ENCODE peak calls at places on chromosomes 13 and 19, in six cellular contexts. One of them, this sample, is unnamed.
A peak's percentile ranks its signal among the peaks of the same experiment; 100 is the strongest.

GRCh38 chr19:6528544-6529121 is 2.2 kb upstream of the TNFSF9 start:
- DNase-seq in AG09319: no peak
- DNase-seq in cardiac fibroblast: peak; percentile 52
- DNase-seq in B cell: peak; percentile 59
- DNase-seq in pancreas: no peak
- DNase-seq in fibroblast of mammary gland: no peak
- DNase-seq in this sample: no peak

GRCh38 chr19:33381101-33381500 is 7.6 kb downstream of the CEBPG start:
- DNase-seq in AG09319: no peak
- DNase-seq in cardiac fibroblast: no peak
- DNase-seq in B cell: no peak
- DNase-seq in pancreas: no peak
- DNase-seq in fibroblast of mammary gland: no peak
- DNase-seq in this sample: no peak

GRCh38 chr13:68588623-68589022 is 1358.5 kb upstream of the PCDH9 start:
- DNase-seq in AG09319: no peak
- DNase-seq in cardiac fibroblast: no peak
- DNase-seq in B cell: peak; percentile 3
- DNase-seq in pancreas: no peak
- DNase-seq in fibroblast of mammary gland: no peak
- DNase-seq in this sample: no peak

GRCh38 chr19:5926641-5927438 is 12.8 kb downstream of the CAPS start:
- DNase-seq in AG09319: peak; percentile 94
- DNase-seq in cardiac fibroblast: peak; percentile 64
- DNase-seq in B cell: no peak
- DNase-seq in pancreas: no peak
- DNase-seq in fibroblast of mammary gland: peak; percentile 96
- DNase-seq in this sample: no peak

GRCh38 chr19:8090932-8091331 is 38.4 kb downstream of the CCL25 start:
- DNase-seq in AG09319: no peak
- DNase-seq in cardiac fibroblast: no peak
- DNase-seq in B cell: no peak
- DNase-seq in pancreas: no peak
- DNase-seq in fibroblast of mammary gland: no peak
- DNase-seq in this sample: no peak

GRCh38 chr13:21657538-21657937 is 13.3 kb upstream of the FGF9 start:
- DNase-seq in AG09319: no peak
- DNase-seq in cardiac fibroblast: no peak
- DNase-seq in B cell: no peak
- DNase-seq in pancreas: no peak
- DNase-seq in fibroblast of mammary gland: peak; percentile 76
- DNase-seq in this sample: no peak

GRCh38 chr13:32001392-32001768 is 30.2 kb upstream of the FRY start:
- DNase-seq in AG09319: peak; percentile 14
- DNase-seq in cardiac fibroblast: peak; percentile 71
- DNase-seq in B cell: peak; percentile 49
- DNase-seq in pancreas: no peak
- DNase-seq in fibroblast of mammary gland: peak; percentile 58
- DNase-seq in this sample: no peak

GRCh38 chr13:75704942-75705320 is 68.8 kb downstream of the LMO7 start:
- DNase-seq in AG09319: no peak
- DNase-seq in cardiac fibroblast: peak; percentile 21
- DNase-seq in B cell: no peak
- DNase-seq in pancreas: peak; percentile 66
- DNase-seq in fibroblast of mammary gland: peak; percentile 11
- DNase-seq in this sample: no peak

GRCh38 chr13:97977376-97977705 is 23.9 kb downstream of the IPO5 start:
- DNase-seq in AG09319: no peak
- DNase-seq in cardiac fibroblast: no peak
- DNase-seq in B cell: no peak
- DNase-seq in pancreas: no peak
- DNase-seq in fibroblast of mammary gland: peak; percentile 25
- DNase-seq in this sample: no peak

GRCh38 chr19:40006273-40006691 is 9.4 kb downstream of the ZNF546 start:
- DNase-seq in AG09319: peak; percentile 8
- DNase-seq in cardiac fibroblast: peak; percentile 51
- DNase-seq in B cell: no peak
- DNase-seq in pancreas: no peak
- DNase-seq in fibroblast of mammary gland: peak; percentile 94
- DNase-seq in this sample: no peak

GRCh38 chr19:39816287-39817048 is 17.5 kb downstream of the DYRK1B start:
- DNase-seq in AG09319: no peak
- DNase-seq in cardiac fibroblast: no peak
- DNase-seq in B cell: no peak
- DNase-seq in pancreas: no peak
- DNase-seq in fibroblast of mammary gland: no peak
- DNase-seq in this sample: no peak

GRCh38 chr13:90201198-90201597 is 1146.3 kb upstream of the MIR17HG start:
- DNase-seq in AG09319: no peak
- DNase-seq in cardiac fibroblast: peak; percentile 55
- DNase-seq in B cell: no peak
- DNase-seq in pancreas: no peak
- DNase-seq in fibroblast of mammary gland: peak; percentile 73
- DNase-seq in this sample: no peak

GRCh38 chr19:29850482-29850881 is 38.7 kb downstream of the CCNE1 start:
- DNase-seq in AG09319: no peak
- DNase-seq in cardiac fibroblast: no peak
- DNase-seq in B cell: no peak
- DNase-seq in pancreas: no peak
- DNase-seq in fibroblast of mammary gland: no peak
- DNase-seq in this sample: no peak

GRCh38 chr19:23823952-23824389 is 65.3 kb upstream of the ZNF681 start:
- DNase-seq in AG09319: no peak
- DNase-seq in cardiac fibroblast: no peak
- DNase-seq in B cell: no peak
- DNase-seq in pancreas: no peak
- DNase-seq in fibroblast of mammary gland: peak; percentile 4
- DNase-seq in this sample: no peak

GRCh38 chr13:51451134-51451466 is 1.7 kb downstream of the INTS6 start:
- DNase-seq in AG09319: no peak
- DNase-seq in cardiac fibroblast: no peak
- DNase-seq in B cell: no peak
- DNase-seq in pancreas: no peak
- DNase-seq in fibroblast of mammary gland: no peak
- DNase-seq in this sample: no peak

GRCh38 chr13:48160879-48161278 is 66.0 kb upstream of the MED4 start:
- DNase-seq in AG09319: no peak
- DNase-seq in cardiac fibroblast: peak; percentile 33
- DNase-seq in B cell: no peak
- DNase-seq in pancreas: no peak
- DNase-seq in fibroblast of mammary gland: peak; percentile 75
- DNase-seq in this sample: no peak

GRCh38 chr19:12648088-12648487 is 18.5 kb downstream of the MAN2B1 start:
- DNase-seq in AG09319: no peak
- DNase-seq in cardiac fibroblast: no peak
- DNase-seq in B cell: no peak
- DNase-seq in pancreas: peak; percentile 79
- DNase-seq in fibroblast of mammary gland: no peak
- DNase-seq in this sample: no peak

GRCh38 chr13:36533806-36534205 is 101.5 kb downstream of the CCNA1 start:
- DNase-seq in AG09319: no peak
- DNase-seq in cardiac fibroblast: peak; percentile 4
- DNase-seq in B cell: no peak
- DNase-seq in pancreas: no peak
- DNase-seq in fibroblast of mammary gland: no peak
- DNase-seq in this sample: no peak

GRCh38 chr19:23800868-23801267 is 42.2 kb upstream of the ZNF681 start:
- DNase-seq in AG09319: no peak
- DNase-seq in cardiac fibroblast: no peak
- DNase-seq in B cell: no peak
- DNase-seq in pancreas: no peak
- DNase-seq in fibroblast of mammary gland: no peak
- DNase-seq in this sample: no peak

GRCh38 chr13:113786262-113786841 is 27.3 kb downstream of the TMEM255B start:
- DNase-seq in AG09319: no peak
- DNase-seq in cardiac fibroblast: peak; percentile 37
- DNase-seq in B cell: no peak
- DNase-seq in pancreas: no peak
- DNase-seq in fibroblast of mammary gland: peak; percentile 60
- DNase-seq in this sample: no peak

GRCh38 chr19:757811-758668 is 7.1 kb downstream of the MISP start:
- DNase-seq in AG09319: no peak
- DNase-seq in cardiac fibroblast: no peak
- DNase-seq in B cell: no peak
- DNase-seq in pancreas: no peak
- DNase-seq in fibroblast of mammary gland: no peak
- DNase-seq in this sample: no peak

GRCh38 chr13:39501711-39502324 is 101.2 kb downstream of the LHFPL6 start:
- DNase-seq in AG09319: no peak
- DNase-seq in cardiac fibroblast: peak; percentile 14
- DNase-seq in B cell: no peak
- DNase-seq in pancreas: no peak
- DNase-seq in fibroblast of mammary gland: no peak
- DNase-seq in this sample: no peak

GRCh38 chr13:36839281-36839680 is 20.3 kb downstream of the RFXAP start:
- DNase-seq in AG09319: no peak
- DNase-seq in cardiac fibroblast: no peak
- DNase-seq in B cell: no peak
- DNase-seq in pancreas: no peak
- DNase-seq in fibroblast of mammary gland: no peak
- DNase-seq in this sample: no peak

GRCh38 chr13:78060966-78061365 is 142.3 kb upstream of the EDNRB start:
- DNase-seq in AG09319: no peak
- DNase-seq in cardiac fibroblast: no peak
- DNase-seq in B cell: no peak
- DNase-seq in pancreas: no peak
- DNase-seq in fibroblast of mammary gland: no peak
- DNase-seq in this sample: no peak

GRCh38 chr19:34838753-34839431 is 65.9 kb upstream of the ZNF599 start:
- DNase-seq in AG09319: no peak
- DNase-seq in cardiac fibroblast: peak; percentile 17
- DNase-seq in B cell: no peak
- DNase-seq in pancreas: no peak
- DNase-seq in fibroblast of mammary gland: no peak
- DNase-seq in this sample: no peak

GRCh38 chr19:56141416-56141992 is 417 bp downstream of the ZNF444 start:
- DNase-seq in AG09319: no peak
- DNase-seq in cardiac fibroblast: no peak
- DNase-seq in B cell: no peak
- DNase-seq in pancreas: peak; percentile 66
- DNase-seq in fibroblast of mammary gland: no peak
- DNase-seq in this sample: no peak

DNA sequence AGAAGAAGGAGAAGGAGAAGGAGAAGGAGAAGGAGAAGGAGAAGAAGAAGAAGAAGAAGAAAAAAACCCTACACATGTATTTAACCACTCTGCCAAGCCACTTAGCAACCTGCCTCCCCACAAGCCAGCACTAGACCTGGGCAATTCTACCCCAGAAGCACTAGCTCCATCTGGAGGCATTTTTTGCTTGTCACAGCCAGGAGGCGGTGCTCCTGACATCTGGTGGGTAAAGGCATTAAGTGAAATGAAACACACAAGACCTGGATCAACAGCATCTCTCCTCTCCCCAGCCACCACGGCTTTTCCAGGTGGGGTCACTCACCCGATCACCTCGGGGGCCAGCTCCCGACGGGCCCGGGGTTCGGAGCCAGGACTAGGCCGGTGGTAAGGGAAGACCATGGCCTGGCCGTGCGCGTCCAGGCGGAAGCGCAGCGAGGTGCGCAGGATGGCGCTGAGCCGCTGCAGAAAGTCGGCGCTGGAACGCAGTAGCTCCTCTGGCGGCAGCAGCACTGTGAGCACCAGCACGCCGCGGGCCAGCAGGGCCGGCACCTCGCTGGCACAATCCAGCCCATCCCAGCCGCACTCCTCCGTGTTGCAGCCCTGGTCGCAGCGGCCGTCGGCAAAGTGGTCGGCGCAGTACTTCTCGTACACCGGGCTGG is 26.9 kb downstream of the NOTCH3 start:
- DNase-seq in AG09319: no peak
- DNase-seq in cardiac fibroblast: no peak
- DNase-seq in B cell: no peak
- DNase-seq in pancreas: no peak
- DNase-seq in fibroblast of mammary gland: no peak
- DNase-seq in this sample: no peak
- TF ChIP-seq CTCF in AG09319: peak; percentile 8
- TF ChIP-seq CTCF in cardiac fibroblast: peak; percentile 19
- TF ChIP-seq CTCF in B cell: no peak
- TF ChIP-seq CTCF in pancreas: no peak
- TF ChIP-seq CTCF in fibroblast of mammary gland: no peak
- TF ChIP-seq CTCF in this sample: no peak

GRCh38 chr19:2270572-2271515 is 11.1 kb downstream of the PEAK3 start:
- DNase-seq in AG09319: peak; percentile 67
- DNase-seq in cardiac fibroblast: peak; percentile 93
- DNase-seq in B cell: peak; percentile 90
- DNase-seq in pancreas: peak; percentile 91
- DNase-seq in fibroblast of mammary gland: peak; percentile 86
- DNase-seq in this sample: peak; percentile 70
- TF ChIP-seq CTCF in AG09319: no peak
- TF ChIP-seq CTCF in cardiac fibroblast: no peak
- TF ChIP-seq CTCF in B cell: no peak
- TF ChIP-seq CTCF in pancreas: no peak
- TF ChIP-seq CTCF in fibroblast of mammary gland: no peak
- TF ChIP-seq CTCF in this sample: no peak

GRCh38 chr13:80945328-80945727 is 604.4 kb upstream of the SPRY2 start:
- DNase-seq in AG09319: no peak
- DNase-seq in cardiac fibroblast: no peak
- DNase-seq in B cell: no peak
- DNase-seq in pancreas: no peak
- DNase-seq in fibroblast of mammary gland: no peak
- DNase-seq in this sample: no peak

DNA sequence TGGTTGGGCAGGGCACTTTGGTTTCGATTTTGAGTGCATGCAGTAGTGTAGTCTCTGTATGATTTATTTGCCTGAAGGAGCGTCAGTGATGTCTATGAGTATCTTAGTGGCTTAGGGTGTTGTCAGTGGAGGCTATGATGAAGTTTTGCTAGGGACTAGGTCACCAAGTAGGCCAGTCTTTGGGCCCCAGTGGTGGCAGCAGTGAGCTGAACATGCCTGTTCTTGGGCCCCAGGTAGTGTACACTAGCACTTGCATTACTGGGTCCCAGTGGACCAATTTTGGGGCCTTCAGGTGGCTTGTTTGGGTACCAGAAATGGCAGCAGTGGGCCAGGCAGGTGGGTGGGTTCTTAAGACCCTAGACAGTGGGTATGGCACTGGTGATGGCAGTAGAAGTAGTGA is 598.7 kb upstream of the SPRY2 start:
- DNase-seq in AG09319: no peak
- DNase-seq in cardiac fibroblast: no peak
- DNase-seq in B cell: no peak
- DNase-seq in pancreas: no peak
- DNase-seq in fibroblast of mammary gland: no peak
- DNase-seq in this sample: no peak
- TF ChIP-seq CTCF in AG09319: no peak
- TF ChIP-seq CTCF in cardiac fibroblast: no peak
- TF ChIP-seq CTCF in B cell: no peak
- TF ChIP-seq CTCF in pancreas: no peak
- TF ChIP-seq CTCF in fibroblast of mammary gland: no peak
- TF ChIP-seq CTCF in this sample: no peak

DNA sequence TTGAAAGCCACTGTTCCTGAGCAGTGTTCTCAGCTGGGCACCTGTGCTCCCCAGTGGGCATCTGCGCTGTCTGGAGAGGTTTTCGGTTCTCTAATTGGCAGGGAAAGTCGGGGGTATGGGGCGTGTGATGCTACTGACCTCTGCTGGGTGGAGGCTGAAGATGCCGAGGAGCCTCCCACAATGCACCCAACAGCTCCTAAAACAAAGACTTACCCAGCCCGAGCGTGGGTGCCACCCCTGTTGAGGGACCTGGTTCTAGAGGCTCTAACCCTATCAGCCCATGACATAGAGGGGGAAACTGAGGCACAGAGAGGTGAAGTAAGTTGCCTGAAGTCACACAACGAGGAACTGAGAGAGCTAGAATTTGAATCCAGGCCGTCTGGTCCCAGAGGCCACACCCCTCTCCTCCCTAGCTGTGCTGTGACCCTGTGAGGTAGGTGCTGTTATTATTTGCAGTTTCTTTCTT is 2.3 kb downstream of the SPACA4 start:
- DNase-seq in AG09319: no peak
- DNase-seq in cardiac fibroblast: peak; percentile 49
- DNase-seq in B cell: peak; percentile 89
- DNase-seq in pancreas: no peak
- DNase-seq in fibroblast of mammary gland: peak; percentile 48
- DNase-seq in this sample: no peak
- TF ChIP-seq CTCF in AG09319: peak; percentile 55
- TF ChIP-seq CTCF in cardiac fibroblast: peak; percentile 63
- TF ChIP-seq CTCF in B cell: peak; percentile 69
- TF ChIP-seq CTCF in pancreas: no peak
- TF ChIP-seq CTCF in fibroblast of mammary gland: peak; percentile 53
- TF ChIP-seq CTCF in this sample: peak; percentile 8